ENCODE peak calls at places on chromosomes 5 and 9, in six cellular contexts. One of them, this sample, is unnamed.

GRCh38 chr9:134373269-134373668 is 47.0 kb downstream of the RXRA start:
- DNase-seq in neural crest cell: no peak
- DNase-seq in AG09319: no peak
- DNase-seq in NCI-H1105: no peak
- DNase-seq in stimulated activated CD4-positive, alpha-beta T cell treated with anti-CD3 and anti-CD28 coated beads, Interleukin-15, amount 100 ng/mL, for 1 hour: no peak
- DNase-seq in Daoy: no peak
- DNase-seq in this sample: no peak

GRCh38 chr9:123358181-123358894 is 2.3 kb downstream of the CRB2 start:
- DNase-seq in AG09319: no peak
- DNase-seq in stimulated activated CD4-positive, alpha-beta T cell treated with anti-CD3 and anti-CD28 coated beads, Interleukin-15, amount 100 ng/mL, for 1 hour: no peak
- DNase-seq in neural crest cell: peak
- DNase-seq in Daoy: no peak
- DNase-seq in NCI-H1105: no peak
- DNase-seq in this sample: no peak

GRCh38 chr5:18314192-18314778 is 680.0 kb downstream of the TAF11L14 start:
- DNase-seq in Daoy: peak
- DNase-seq in NCI-H1105: peak
- DNase-seq in stimulated activated CD4-positive, alpha-beta T cell treated with anti-CD3 and anti-CD28 coated beads, Interleukin-15, amount 100 ng/mL, for 1 hour: no peak
- DNase-seq in neural crest cell: peak
- DNase-seq in AG09319: no peak
- DNase-seq in this sample: no peak

GRCh38 chr9:113597390-113598241 is 134.1 kb downstream of the RGS3 start:
- DNase-seq in stimulated activated CD4-positive, alpha-beta T cell treated with anti-CD3 and anti-CD28 coated beads, Interleukin-15, amount 100 ng/mL, for 1 hour: no peak
- DNase-seq in Daoy: no peak
- DNase-seq in NCI-H1105: no peak
- DNase-seq in neural crest cell: no peak
- DNase-seq in AG09319: no peak
- DNase-seq in this sample: no peak

GRCh38 chr5:181045316-181045715 is 5.2 kb downstream of the BTNL9 start:
- DNase-seq in Daoy: no peak
- DNase-seq in AG09319: no peak
- DNase-seq in NCI-H1105: no peak
- DNase-seq in stimulated activated CD4-positive, alpha-beta T cell treated with anti-CD3 and anti-CD28 coated beads, Interleukin-15, amount 100 ng/mL, for 1 hour: no peak
- DNase-seq in neural crest cell: no peak
- DNase-seq in this sample: no peak

GRCh38 chr9:112604790-112605189 is 113.1 kb downstream of the INIP start:
- DNase-seq in neural crest cell: no peak
- DNase-seq in Daoy: no peak
- DNase-seq in stimulated activated CD4-positive, alpha-beta T cell treated with anti-CD3 and anti-CD28 coated beads, Interleukin-15, amount 100 ng/mL, for 1 hour: no peak
- DNase-seq in AG09319: no peak
- DNase-seq in NCI-H1105: no peak
- DNase-seq in this sample: no peak

GRCh38 chr9:18456624-18457237 is 17.2 kb upstream of the ADAMTSL1 start:
- DNase-seq in AG09319: no peak
- DNase-seq in stimulated activated CD4-positive, alpha-beta T cell treated with anti-CD3 and anti-CD28 coated beads, Interleukin-15, amount 100 ng/mL, for 1 hour: no peak
- DNase-seq in Daoy: no peak
- DNase-seq in NCI-H1105: no peak
- DNase-seq in neural crest cell: no peak
- DNase-seq in this sample: no peak

GRCh38 chr5:123786411-123786810 is 274.4 kb downstream of the CSNK1G3 start:
- DNase-seq in Daoy: no peak
- DNase-seq in stimulated activated CD4-positive, alpha-beta T cell treated with anti-CD3 and anti-CD28 coated beads, Interleukin-15, amount 100 ng/mL, for 1 hour: no peak
- DNase-seq in NCI-H1105: no peak
- DNase-seq in neural crest cell: no peak
- DNase-seq in AG09319: no peak
- DNase-seq in this sample: no peak

GRCh38 chr9:37650873-37651768 is at the start of gene FRMPD1:
- DNase-seq in AG09319: no peak
- DNase-seq in NCI-H1105: peak
- DNase-seq in neural crest cell: peak
- DNase-seq in Daoy: peak
- DNase-seq in stimulated activated CD4-positive, alpha-beta T cell treated with anti-CD3 and anti-CD28 coated beads, Interleukin-15, amount 100 ng/mL, for 1 hour: peak
- DNase-seq in this sample: no peak

GRCh38 chr5:97624861-97625260 is 441.8 kb upstream of the RIOK2 start:
- DNase-seq in Daoy: no peak
- DNase-seq in AG09319: no peak
- DNase-seq in stimulated activated CD4-positive, alpha-beta T cell treated with anti-CD3 and anti-CD28 coated beads, Interleukin-15, amount 100 ng/mL, for 1 hour: no peak
- DNase-seq in NCI-H1105: no peak
- DNase-seq in neural crest cell: no peak
- DNase-seq in this sample: no peak

GRCh38 chr9:133429641-133430161 is 7.5 kb downstream of the ADAMTS13 start:
- DNase-seq in stimulated activated CD4-positive, alpha-beta T cell treated with anti-CD3 and anti-CD28 coated beads, Interleukin-15, amount 100 ng/mL, for 1 hour: no peak
- DNase-seq in NCI-H1105: no peak
- DNase-seq in neural crest cell: peak
- DNase-seq in AG09319: no peak
- DNase-seq in Daoy: no peak
- DNase-seq in this sample: no peak

This sample was measured in DND-41.